ENCODE peak calls at places on chromosomes 13 and 19, in seven cellular contexts. J is SK-N-SH, D is H1, K is HCT116, U is K562, N is HepG2, B is GM12878. M is an unnamed sample.

GRCh38 chr19:10454267-10454666 is 33.9 kb downstream of the PDE4A start:
- DNase-seq in D (peak; percentile 85), J (peak; percentile 86), U (peak; percentile 50), K (no peak), B (no peak), N (no peak), M (peak; percentile 35)

GRCh38 chr13:110705826-110706569 is at the start of gene CARS2:
- DNase-seq in N (peak; percentile 94), K (peak; percentile 94), U (peak; percentile 92), B (peak; percentile 80), D (peak; percentile 87), J (peak; percentile 96), M (peak; percentile 93)

GRCh38 chr19:35195822-35196221 is 32.7 kb downstream of the FAM187B start:
- DNase-seq in U (no peak), B (peak; percentile 30), N (no peak), D (no peak), K (no peak), J (no peak), M (no peak)

GRCh38 chr19:52351512-52351911 is 15.5 kb downstream of the ZNF610 start:
- DNase-seq in N (no peak), J (peak; percentile 34), B (no peak), K (no peak), D (peak; percentile 66), U (no peak), M (no peak)

GRCh38 chr13:87671824-87672603 is 843 bp downstream of the SLITRK5 start:
- DNase-seq in K (no peak), D (peak; percentile 73), U (no peak), J (peak; percentile 59), B (no peak), N (no peak), M (no peak)

GRCh38 chr19:38769635-38770211 is 3.6 kb downstream of the LGALS7 start:
- DNase-seq in K (peak; percentile 19), B (no peak), J (peak; percentile 83), N (no peak), U (peak; percentile 62), D (peak; percentile 93), M (peak; percentile 5)

GRCh38 chr13:64158910-64159309 is 2743.3 kb upstream of the PCDH20 start:
- DNase-seq in D (no peak), J (peak; percentile 5), K (no peak), N (no peak), B (no peak), U (no peak), M (no peak)

GRCh38 chr19:49911381-49912145 is 14.9 kb upstream of the IL4I1 start:
- DNase-seq in D (no peak), K (no peak), N (no peak), J (no peak), B (peak; percentile 83), U (no peak), M (no peak)

GRCh38 chr13:36129539-36129938 is 1.6 kb downstream of the DCLK1 start:
- DNase-seq in N (no peak), B (no peak), J (no peak), K (no peak), U (no peak), D (no peak), M (no peak)

GRCh38 chr19:30722236-30722635 is 350.1 kb downstream of the ZNF536 start:
- DNase-seq in J (peak; percentile 36), D (no peak), U (no peak), K (no peak), B (no peak), N (no peak), M (no peak)

GRCh38 chr19:42401365-42402303 is 11.5 kb upstream of the CNFN start:
- DNase-seq in J (peak; percentile 90), B (no peak), U (peak; percentile 85), N (peak; percentile 49), D (peak; percentile 97), K (no peak), M (peak; percentile 80)

GRCh38 chr19:4232614-4233281 is 3.4 kb downstream of the EBI3 start:
- DNase-seq in D (peak; percentile 55), J (peak; percentile 67), B (no peak), N (no peak), U (peak; percentile 13), K (no peak), M (no peak)

GRCh38 chr19:4227771-4228170 is 1.6 kb upstream of the EBI3 start:
- DNase-seq in J (no peak), U (no peak), B (no peak), K (no peak), N (no peak), D (no peak), M (no peak)

GRCh38 chr19:4225902-4226301 is 3.4 kb upstream of the EBI3 start:
- DNase-seq in N (no peak), D (no peak), K (no peak), B (no peak), U (no peak), J (no peak), M (no peak)

GRCh38 chr19:4229179-4229931 is at the start of gene EBI3:
- DNase-seq in J (no peak), N (no peak), U (peak; percentile 50), K (no peak), B (peak; percentile 88), D (no peak), M (no peak)

DNA sequence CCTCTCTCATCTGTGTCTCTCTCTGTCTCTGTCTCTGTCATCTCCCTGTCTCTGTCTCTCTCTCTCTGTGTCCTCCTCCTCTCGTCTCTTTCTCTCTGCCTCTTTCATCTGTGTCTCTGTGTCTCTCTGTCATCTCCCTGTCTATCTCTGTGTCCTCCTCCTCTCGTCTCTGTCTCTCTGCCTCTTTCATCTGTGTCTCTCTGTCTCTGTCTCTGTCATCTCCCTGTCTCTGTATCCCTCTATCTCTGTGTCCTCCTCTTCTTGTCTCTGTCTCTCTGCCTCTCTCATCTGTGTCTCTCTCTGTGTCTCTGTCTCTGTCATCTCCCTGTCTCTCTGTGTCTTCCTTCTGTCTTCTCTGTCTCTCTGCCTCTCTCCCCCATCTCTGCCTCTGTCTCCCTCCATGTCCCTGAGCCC is 551 bp upstream of the EBI3 start:
- DNase-seq in J (no peak), N (no peak), U (no peak), K (no peak), D (no peak), B (no peak), M (no peak)
- H3K4me3 ChIP-seq in J (no peak overlapping the region), N (peak overlapping the region; percentile 46), U (no peak overlapping the region), K (no peak overlapping the region), D (peak overlapping the region; percentile 11), B (peak overlapping the region; percentile 93), M (no peak overlapping the region)

GRCh38 chr13:76019421-76020044 is 383.4 kb downstream of the LMO7 start:
- DNase-seq in D (peak; percentile 78), K (peak; percentile 28), N (peak; percentile 63), B (no peak), U (no peak), J (peak; percentile 11), M (peak; percentile 25)

GRCh38 chr13:76023644-76024043 is 387.5 kb downstream of the LMO7 start:
- DNase-seq in U (no peak), B (no peak), J (no peak), N (no peak), K (no peak), D (no peak), M (no peak)

GRCh38 chr13:76024151-76024550 is 388.0 kb downstream of the LMO7 start:
- DNase-seq in N (no peak), K (no peak), D (no peak), B (no peak), U (no peak), J (no peak), M (no peak)

GRCh38 chr13:76017861-76018556 is 381.9 kb downstream of the LMO7 start:
- DNase-seq in N (no peak), K (no peak), D (no peak), U (no peak), B (no peak), J (no peak), M (no peak)

GRCh38 chr13:76020421-76020955 is 384.4 kb downstream of the LMO7 start:
- DNase-seq in U (no peak), K (no peak), B (no peak), N (no peak), J (no peak), D (no peak), M (no peak)
- H3K4me1 ChIP-seq in U (no peaks in the 10 kb centered on the region), K (no peaks in the 10 kb centered on the region), B (no peaks in the 10 kb centered on the region), N (peaks cover 6% of the 10 kb centered on the region), J (no peaks in the 10 kb centered on the region), D (no peaks in the 10 kb centered on the region), M (no peaks in the 10 kb centered on the region)

DNA sequence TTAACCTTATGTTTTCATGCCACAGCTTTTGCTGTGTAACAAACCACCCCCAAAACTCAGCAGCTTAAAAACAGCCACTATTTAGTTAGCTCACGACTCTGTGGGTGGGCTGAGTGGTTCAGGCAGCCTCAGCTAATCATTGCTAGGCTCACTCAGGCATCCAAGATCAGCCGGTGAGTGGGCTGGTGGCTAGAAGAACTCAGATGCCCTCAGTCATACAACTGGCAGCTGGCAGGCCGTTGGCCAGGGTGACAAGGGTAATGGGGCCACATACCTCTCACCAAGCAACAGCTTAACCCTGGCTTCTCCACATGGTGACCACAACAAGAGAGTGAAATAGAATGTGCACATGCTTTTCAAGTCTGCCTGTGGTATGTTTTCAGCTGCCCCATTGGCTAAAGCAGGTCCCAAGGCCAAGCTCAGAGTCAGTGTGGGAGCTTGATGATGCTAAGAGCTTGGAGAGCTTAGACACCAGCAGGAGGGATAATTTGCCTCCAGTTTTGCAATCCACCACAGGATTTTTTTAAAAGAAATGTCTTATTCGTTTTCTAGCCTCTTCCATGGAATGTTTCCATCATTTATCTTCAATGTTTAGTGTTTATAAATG is 435.5 kb upstream of the TSHZ3 start:
- DNase-seq in J (no peak), D (no peak), U (no peak), B (no peak), K (no peak), N (no peak), M (no peak)
- TF ChIP-seq YY1 in J (no peak), D (no peak), U (no peak), B (no peak), K (no peak), N (no peak), M (no peak)

GRCh38 chr13:40126301-40127085 is 471.0 kb downstream of the COG6 start:
- DNase-seq in J (no peak), U (no peak), B (no peak), D (no peak), N (no peak), K (no peak), M (no peak)
- H3K4me3 ChIP-seq in J (no peak overlapping the region), U (no peak overlapping the region), B (no peak overlapping the region), D (no peak overlapping the region), N (no peak overlapping the region), K (no peak overlapping the region), M (no peak overlapping the region)

M was measured in NT2/D1.